ENCODE peak calls at places on chromosomes 2 and 18, in four cellular contexts. I, O, R and J are unnamed samples.

GRCh38 chr2:119704670-119705120 is 25.7 kb downstream of the TMEM177 start:
- DNase-seq in R (no peak), I (no peak), O (no peak), J (no peak)

GRCh38 chr2:127314193-127314988 is 20.4 kb upstream of the ERCC3 start:
- DNase-seq in I (no peak), R (no peak), O (no peak), J (no peak)

GRCh38 chr2:25165992-25166618 is 2.3 kb downstream of the POMC start:
- DNase-seq in R (no peak), O (peak; percentile 39), I (peak; percentile 70), J (peak; percentile 30)

GRCh38 chr2:10220516-10221391 is 82.0 kb upstream of the HPCAL1 start:
- DNase-seq in I (no peak), O (no peak), R (peak; percentile 38), J (no peak)

GRCh38 chr2:239186958-239187357 is 213.9 kb downstream of the HDAC4 start:
- DNase-seq in R (no peak), O (no peak), I (no peak), J (no peak)

GRCh38 chr18:77339623-77340022 is 90.0 kb downstream of the GALR1 start:
- DNase-seq in I (no peak), R (no peak), O (no peak), J (no peak)

GRCh38 chr2:234308814-234309195 is 188.1 kb downstream of the ARL4C start:
- DNase-seq in R (no peak), I (no peak), O (no peak), J (no peak)

GRCh38 chr2:175203621-175204496 is 22.3 kb upstream of the ATP5MC3 start:
- DNase-seq in I (peak; percentile 76), R (no peak), O (peak; percentile 50), J (peak; percentile 70)

GRCh38 chr2:64461271-64462058 is 7.5 kb downstream of the LGALSL start:
- DNase-seq in I (no peak), R (no peak), O (no peak), J (no peak)

GRCh38 chr2:208315081-208315788 is 49.2 kb downstream of the PIKFYVE start:
- DNase-seq in O (no peak), R (no peak), I (no peak), J (no peak)

GRCh38 chr2:12262681-12263436 is 453.9 kb upstream of the TRIB2 start:
- DNase-seq in O (no peak), I (no peak), R (no peak), J (no peak)

GRCh38 chr2:128315829-128316776 is 2.6 kb downstream of the HS6ST1 start:
- DNase-seq in R (no peak), I (no peak), O (no peak), J (no peak)

GRCh38 chr2:10993001-10993481 is 81.3 kb downstream of the KCNF1 start:
- DNase-seq in I (no peak), R (no peak), O (no peak), J (no peak)

GRCh38 chr2:109423556-109424359 is 190.0 kb downstream of the SEPTIN10 start:
- DNase-seq in I (peak; percentile 34), R (no peak), O (no peak), J (no peak)

GRCh38 chr2:30149976-30150375 is 3.2 kb downstream of the YPEL5 start:
- DNase-seq in O (no peak), R (no peak), I (no peak), J (no peak)

GRCh38 chr2:120549841-120550240 is 185.8 kb upstream of the GLI2 start:
- DNase-seq in R (no peak), I (no peak), O (no peak), J (no peak)

GRCh38 chr2:240689975-240690374 is 1.7 kb upstream of the AQP12A start:
- DNase-seq in O (no peak), I (no peak), R (no peak), J (no peak)

GRCh38 chr2:135504811-135505210 is 26.2 kb downstream of the ZRANB3 start:
- DNase-seq in O (no peak), R (no peak), I (no peak), J (no peak)

GRCh38 chr18:41695441-41695840 is 259.6 kb upstream of the PIK3C3 start:
- DNase-seq in O (no peak), I (no peak), R (no peak), J (no peak)

GRCh38 chr18:9178557-9178956 is 42.0 kb downstream of the ANKRD12 start:
- DNase-seq in I (no peak), O (no peak), R (no peak), J (no peak)

GRCh38 chr18:29873211-29873610 is 1169.3 kb downstream of the DSC3 start:
- DNase-seq in O (no peak), I (no peak), R (no peak), J (no peak)

GRCh38 chr2:73069041-73069854 is 2.3 kb downstream of the SFXN5 start:
- DNase-seq in O (no peak), R (no peak), I (no peak), J (no peak)

GRCh38 chr18:59505311-59505710 is 146.2 kb upstream of the LMAN1 start:
- DNase-seq in O (no peak), I (no peak), R (no peak), J (no peak)

GRCh38 chr2:158797963-158798700 is 3.0 kb downstream of the DAPL1 start:
- DNase-seq in I (no peak), O (no peak), R (no peak), J (no peak)

GRCh38 chr2:190443778-190444481 is 35.8 kb downstream of the MFSD6 start:
- DNase-seq in I (no peak), O (no peak), R (no peak), J (no peak)

GRCh38 chr2:120453635-120453998 is 107.7 kb downstream of the INHBB start:
- DNase-seq in I (no peak), O (peak; percentile 61), R (peak; percentile 50), J (no peak)

GRCh38 chr2:75068546-75068945 is 110.1 kb downstream of the POLE4 start:
- DNase-seq in R (no peak), O (peak; percentile 18), I (no peak), J (no peak)

GRCh38 chr2:32946314-32947075 is at the start of gene LTBP1:
- DNase-seq in R (peak; percentile 70), O (peak; percentile 42), I (peak; percentile 66), J (peak; percentile 79)

GRCh38 chr2:191656389-191656788 is 21.5 kb upstream of the NABP1 start:
- DNase-seq in R (no peak), I (no peak), O (no peak), J (no peak)

GRCh38 chr2:70946832-70947442 is 11.2 kb downstream of the ATP6V1B1 start:
- DNase-seq in R (peak; percentile 41), O (peak; percentile 67), I (peak; percentile 81), J (peak; percentile 55)

GRCh38 chr2:200860092-200860795 is 4.2 kb downstream of the CLK1 start:
- DNase-seq in O (no peak), I (no peak), R (peak; percentile 15), J (no peak)

GRCh38 chr2:200864206-200864976 is at the start of gene CLK1:
- DNase-seq in R (peak; percentile 77), O (peak; percentile 89), I (peak; percentile 88), J (peak; percentile 85)

GRCh38 chr2:200863655-200864205 is 728 bp downstream of the CLK1 start:
- DNase-seq in I (no peak), R (no peak), O (no peak), J (no peak)

GRCh38 chr2:200861617-200862016 is 2.8 kb downstream of the CLK1 start:
- DNase-seq in R (no peak), I (no peak), O (no peak), J (no peak)

DNA sequence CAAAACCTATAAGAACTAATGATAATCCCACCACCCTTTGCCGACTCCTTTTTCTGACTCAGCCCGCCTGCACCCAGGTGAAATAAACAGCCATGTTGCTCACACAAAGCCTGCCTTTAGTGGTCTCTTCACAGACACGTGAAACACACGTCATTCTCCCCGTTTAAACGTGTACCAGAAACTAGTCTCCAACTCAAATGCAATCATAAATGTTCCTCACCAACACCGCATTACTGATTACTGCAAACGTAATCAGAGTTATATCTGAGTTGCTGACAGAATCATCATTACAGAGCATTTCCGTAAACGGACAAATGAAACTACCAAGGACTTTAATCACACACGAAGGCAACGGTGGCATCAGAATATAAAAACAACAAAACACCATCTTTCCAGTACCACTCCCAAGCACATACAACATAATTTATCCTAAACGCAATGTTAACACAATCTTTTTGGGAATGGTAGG is 1.9 kb downstream of the CLK1 start:
- DNase-seq in R (no peak), I (no peak), O (peak; percentile 74), J (no peak)
- TF ChIP-seq ELF4 in R (no peak), I (no peak), O (no peak), J (no peak)

GRCh38 chr2:83850071-83850725 is 608.9 kb downstream of the SUCLG1 start:
- DNase-seq in I (no peak), R (no peak), O (no peak), J (no peak)

DNA sequence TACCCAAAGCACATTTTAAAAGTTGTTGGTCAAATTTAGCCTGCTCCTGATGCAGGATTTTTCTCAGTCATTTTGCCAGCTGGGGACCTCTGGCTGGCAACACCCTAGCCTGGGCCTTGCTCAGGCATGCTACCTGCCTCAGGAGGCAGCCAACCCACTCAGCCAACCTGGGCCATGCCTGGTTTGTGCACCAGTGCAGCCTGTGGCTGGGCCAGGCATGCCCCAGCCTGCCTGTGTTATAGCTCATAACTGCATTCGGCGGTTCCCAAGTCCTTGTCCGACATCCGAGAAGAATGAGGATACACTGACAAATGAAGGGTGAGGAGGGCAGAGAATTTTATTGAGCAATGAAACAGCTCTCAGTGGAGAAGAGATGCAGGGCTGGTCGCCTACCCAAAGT is 608.0 kb downstream of the SUCLG1 start:
- DNase-seq in O (no peak), R (no peak), I (no peak), J (no peak)
- TF ChIP-seq ELF4 in O (no peak), R (no peak), I (no peak), J (no peak)

DNA sequence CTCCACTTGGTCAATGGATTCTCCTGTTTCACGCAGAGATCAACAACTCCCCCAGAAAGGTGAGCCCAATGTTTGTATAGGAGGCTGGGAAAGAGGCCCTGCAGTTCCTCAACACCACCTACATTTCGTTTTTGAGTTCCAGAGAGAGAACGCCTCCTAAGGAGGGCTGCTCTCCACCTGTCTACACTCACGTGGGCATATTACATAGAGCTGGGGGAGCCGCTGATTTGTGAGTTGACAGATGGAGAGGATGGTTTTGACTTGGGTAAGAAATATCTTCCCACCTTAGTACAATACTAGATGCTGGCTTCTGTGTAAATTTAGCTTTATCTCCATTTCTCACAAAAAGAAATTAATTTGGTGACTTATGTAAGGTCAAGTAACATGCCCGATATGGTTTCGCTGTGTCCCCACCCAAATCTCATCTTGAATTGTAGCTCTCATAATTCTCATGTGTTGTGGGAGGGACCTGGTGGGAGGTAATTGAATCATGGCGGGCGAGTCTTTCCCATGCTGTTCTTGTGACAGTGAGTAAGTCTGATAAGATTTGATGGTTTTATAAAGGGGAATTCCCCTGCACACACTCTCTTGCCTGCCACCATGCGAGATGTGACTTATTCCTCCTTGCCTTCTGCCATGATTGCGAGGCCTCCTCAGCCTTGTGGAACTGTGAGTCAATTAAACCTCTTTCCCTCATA is 274.5 kb upstream of the PXDN start:
- DNase-seq in R (no peak), O (no peak), I (no peak), J (no peak)
- TF ChIP-seq ELF4 in R (no peak), O (no peak), I (no peak), J (no peak)

DNA sequence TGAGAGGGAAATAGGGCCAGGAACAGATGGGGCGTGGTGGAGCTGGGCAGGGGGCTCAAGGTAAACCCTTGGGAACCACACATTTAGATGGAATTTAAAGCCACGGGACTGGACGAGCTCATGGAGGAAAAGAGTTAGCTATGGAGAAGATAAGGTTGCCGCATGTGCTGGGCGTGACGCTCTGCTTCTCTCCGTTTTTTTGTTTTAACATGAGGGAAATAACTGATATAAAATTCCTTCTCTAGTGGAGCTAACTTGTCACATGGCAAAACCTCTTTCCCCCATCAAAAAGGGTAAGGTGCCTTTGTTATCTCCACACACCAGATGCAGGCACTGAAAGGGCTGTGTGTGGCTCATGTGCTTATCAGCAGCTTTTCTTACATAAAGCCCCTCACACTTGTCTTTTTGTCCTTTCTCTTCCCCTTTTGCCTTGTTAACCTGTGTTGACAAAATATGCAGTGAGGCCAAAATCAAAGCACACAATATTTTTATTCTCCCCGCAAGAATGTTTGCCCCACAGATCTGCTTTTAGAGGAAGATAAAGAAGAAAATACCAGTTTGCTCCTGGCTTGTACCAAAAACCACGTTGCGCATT is 380.0 kb downstream of the TSN start:
- DNase-seq in O (no peak), I (no peak), R (peak; percentile 40), J (no peak)
- TF ChIP-seq ELF4 in O (no peak), I (no peak), R (no peak), J (no peak)